ENCODE peak calls at places on chromosomes 13 and 19, in nine cellular contexts. R is astrocyte, X is neural progenitor cell, T is BE2C, G is IMR-90, Y is cardiac muscle cell, W is heart right ventricle, Q is lung, E is endothelial cell of umbilical vein. M is an unnamed sample.

GRCh38 chr19:32346901-32347300 is 1.5 kb downstream of the ZNF507 start:
- DNase-seq in E (no peak), Q (no peak), G (no peak), X (no peak), W (no peak), T (no peak), R (no peak), Y (no peak), M (no peak)

GRCh38 chr13:114021464-114022308 is 47.8 kb upstream of the C13orf46 start:
- DNase-seq in E (no peak), T (no peak), R (no peak), Y (no peak), X (no peak), G (no peak), W (no peak), Q (no peak), M (no peak)

GRCh38 chr13:110394371-110394841 is 87.3 kb downstream of the COL4A2 start:
- DNase-seq in G (peak; percentile 94), Y (no peak), X (no peak), R (peak; percentile 80), Q (no peak), T (no peak), E (no peak), W (no peak), M (no peak)

GRCh38 chr19:18672606-18673337 is 10.7 kb upstream of the CRTC1 start:
- DNase-seq in X (peak; percentile 37), R (peak; percentile 35), E (peak; percentile 65), W (no peak), Y (no peak), G (peak; percentile 50), Q (no peak), T (no peak), M (no peak)

GRCh38 chr13:62014299-62014698 is 598.6 kb upstream of the PCDH20 start:
- DNase-seq in R (no peak), W (no peak), X (no peak), E (peak; percentile 11), Y (peak; percentile 39), T (no peak), Q (no peak), G (peak; percentile 1), M (no peak)

GRCh38 chr13:102317593-102317992 is 84.3 kb downstream of the FGF14 start:
- DNase-seq in R (peak; percentile 44), X (no peak), T (peak; percentile 21), G (peak; percentile 8), E (no peak), W (peak; percentile 92), Y (peak; percentile 34), Q (peak; percentile 70), M (peak; percentile 59)

GRCh38 chr19:17645339-17645963 is 42.7 kb downstream of the UNC13A start:
- DNase-seq in W (no peak), Y (no peak), T (no peak), X (no peak), G (no peak), E (no peak), R (no peak), Q (no peak), M (no peak)

GRCh38 chr19:55493052-55493649 is 4.9 kb downstream of the SSC5D start:
- DNase-seq in E (no peak), T (no peak), R (peak; percentile 24), Y (no peak), G (peak; percentile 67), Q (no peak), X (no peak), W (peak; percentile 57), M (no peak)

GRCh38 chr19:57903298-57904174 is 12.9 kb downstream of the ZNF417 start:
- DNase-seq in T (no peak), G (peak; percentile 53), E (peak; percentile 19), Q (no peak), Y (peak; percentile 44), X (peak; percentile 33), W (no peak), R (peak; percentile 21), M (peak; percentile 3)

GRCh38 chr13:82259284-82259683 is 1623.0 kb downstream of the SLITRK1 start:
- DNase-seq in Y (no peak), T (no peak), G (no peak), W (no peak), E (no peak), Q (no peak), R (no peak), X (no peak), M (no peak)

GRCh38 chr13:75766636-75767035 is 130.5 kb downstream of the LMO7 start:
- DNase-seq in W (no peak), Y (no peak), G (no peak), Q (no peak), E (no peak), X (no peak), R (no peak), T (no peak), M (no peak)

GRCh38 chr13:53197424-53197823 is 168.8 kb downstream of the OLFM4 start:
- DNase-seq in R (no peak), X (no peak), Y (no peak), T (no peak), E (no peak), Q (no peak), W (no peak), G (no peak), M (no peak)

GRCh38 chr13:27053235-27053884 is 118.3 kb downstream of the USP12 start:
- DNase-seq in G (no peak), X (no peak), W (no peak), E (no peak), T (no peak), Y (no peak), R (no peak), Q (no peak), M (no peak)

GRCh38 chr19:58386166-58386575 is 898 bp upstream of the RPS5 start:
- DNase-seq in G (no peak), T (peak; percentile 28), E (no peak), W (no peak), X (no peak), R (no peak), Q (no peak), Y (no peak), M (no peak)

GRCh38 chr13:60226507-60226906 is 62.8 kb upstream of the DIAPH3 start:
- DNase-seq in T (peak; percentile 70), X (peak; percentile 69), Q (no peak), Y (peak; percentile 60), E (peak; percentile 9), G (peak; percentile 47), R (peak; percentile 2), W (no peak), M (peak; percentile 23)

GRCh38 chr13:65615506-65615905 is 1614.6 kb downstream of the PCDH9 start:
- DNase-seq in W (no peak), R (no peak), Q (no peak), X (no peak), Y (no peak), G (no peak), E (no peak), T (no peak), M (no peak)

GRCh38 chr13:97921146-97921776 is 32.2 kb upstream of the IPO5 start:
- DNase-seq in G (peak; percentile 12), Q (no peak), X (no peak), R (no peak), T (no peak), Y (no peak), W (no peak), E (no peak), M (no peak)
- H3K4me1 ChIP-seq in G (no peaks in the 10 kb centered on the region), Q (no peaks in the 10 kb centered on the region), X (no peaks in the 10 kb centered on the region), R (no peaks in the 10 kb centered on the region), T (no peaks in the 10 kb centered on the region), Y (no peaks in the 10 kb centered on the region), W (no peaks in the 10 kb centered on the region), E (no peaks in the 10 kb centered on the region), M (no peaks in the 10 kb centered on the region)

DNA sequence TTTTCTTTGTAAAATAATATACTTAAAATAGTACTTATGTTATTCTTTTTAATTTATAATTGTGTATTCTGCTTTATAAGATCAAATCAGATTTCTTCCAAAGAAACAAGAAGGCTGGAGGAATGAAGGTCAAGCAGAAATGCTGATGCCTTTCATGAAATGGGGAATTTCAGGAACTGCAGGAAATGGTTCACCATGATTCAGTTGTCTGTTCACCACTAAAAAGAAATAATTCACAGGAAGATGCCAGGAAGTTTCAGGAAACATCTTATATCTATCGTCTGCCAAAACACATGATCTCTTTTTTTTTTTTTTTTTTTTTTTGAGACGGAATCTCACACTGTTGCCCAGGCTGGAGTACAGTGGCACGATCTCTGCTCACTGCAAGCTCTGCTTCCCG is 15.7 kb upstream of the SCEL start:
- DNase-seq in Y (no peak), Q (no peak), W (no peak), R (peak; percentile 7), X (no peak), E (peak; percentile 50), G (no peak), T (no peak), M (no peak)
- TF ChIP-seq CTCF in Y (no peak), Q (no peak), W (no peak), R (no peak), X (no peak), E (no peak), G (no peak), T (no peak), M (no peak)

DNA sequence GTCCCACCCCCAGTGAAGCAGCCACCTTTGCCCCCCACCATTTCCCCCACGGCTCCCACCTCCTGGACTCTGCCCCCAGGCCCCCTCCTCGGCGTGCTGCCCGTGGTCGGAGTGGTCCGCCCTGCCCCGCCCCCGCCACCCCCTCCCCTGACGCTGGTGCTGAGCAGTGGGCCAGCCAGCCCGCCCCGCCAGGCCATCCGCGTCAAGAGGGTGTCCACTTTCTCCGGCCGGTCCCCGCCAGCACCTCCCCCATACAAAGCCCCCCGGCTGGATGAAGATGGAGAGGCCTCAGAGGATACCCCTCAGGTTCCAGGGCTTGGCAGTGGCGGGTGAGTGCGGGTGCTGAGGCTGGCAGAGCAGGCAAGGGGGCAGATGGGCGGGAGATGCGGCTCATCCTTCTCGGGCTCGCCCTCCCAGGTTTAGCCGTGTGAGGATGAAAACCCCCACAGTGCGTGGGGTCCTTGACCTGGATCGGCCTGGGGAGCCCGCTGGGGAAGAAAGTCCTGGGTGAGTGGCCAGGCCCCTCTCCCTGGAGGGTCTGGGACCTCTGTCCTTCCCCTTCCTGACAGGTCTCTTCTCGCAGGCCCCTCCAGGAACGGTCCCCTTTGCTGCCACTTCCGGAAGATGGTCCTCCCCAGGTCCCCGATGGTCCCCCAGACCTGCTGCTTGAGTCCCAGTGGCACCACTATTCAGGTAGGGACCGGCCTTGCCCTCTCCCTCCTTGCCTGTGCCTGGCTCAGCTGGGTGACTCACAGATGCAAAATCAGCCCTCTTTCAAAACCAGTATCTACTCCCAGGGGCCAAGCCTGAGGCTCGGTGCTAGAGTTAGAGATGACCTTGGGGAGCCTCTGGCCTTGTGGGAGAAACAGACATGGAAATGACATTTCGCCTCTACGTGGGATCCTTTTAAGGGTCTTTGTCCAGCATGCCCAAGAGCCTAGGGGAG is 8.8 kb downstream of the IGFLR1 start:
- DNase-seq in T (no peak), Y (no peak), E (no peak), W (no peak), R (no peak), G (no peak), Q (no peak), X (no peak), M (no peak)
- H3K36me3 ChIP-seq in T (peaks cover 90% of the 10 kb centered on the region), Y (peaks cover 42% of the 10 kb centered on the region), E (peaks cover 13% of the 10 kb centered on the region), W (peaks cover 9% of the 10 kb centered on the region), R (peaks cover 23% of the 10 kb centered on the region), G (peaks cover 90% of the 10 kb centered on the region), Q (peaks cover 82% of the 10 kb centered on the region), X (no peaks in the 10 kb centered on the region), M (peaks cover 21% of the 10 kb centered on the region)

DNA sequence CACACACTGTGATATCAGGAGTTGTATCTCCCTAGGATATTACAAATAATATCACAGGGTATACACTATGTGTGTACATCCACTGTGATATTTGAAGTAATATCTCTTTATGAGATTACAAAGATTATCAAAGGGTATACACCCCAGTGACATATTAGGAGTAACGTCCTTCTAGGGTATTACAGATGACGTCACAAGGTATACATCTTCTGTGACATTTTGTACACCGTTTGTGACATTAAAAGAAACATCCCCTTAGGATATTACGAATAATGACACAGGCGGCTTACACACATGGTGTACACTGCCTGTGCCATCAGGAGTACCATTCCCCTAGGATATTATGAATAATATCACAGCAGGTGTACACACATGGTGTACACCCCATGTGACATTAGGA is 13.4 kb upstream of the RGCC start:
- DNase-seq in G (no peak), Q (no peak), Y (no peak), T (no peak), E (no peak), R (no peak), X (no peak), W (no peak), M (no peak)
- H3K4me1 ChIP-seq in G (no peaks in the 10 kb centered on the region), Q (no peaks in the 10 kb centered on the region), Y (no peaks in the 10 kb centered on the region), T (no peaks in the 10 kb centered on the region), E (no peaks in the 10 kb centered on the region), R (no peaks in the 10 kb centered on the region), X (no peaks in the 10 kb centered on the region), W (no peaks in the 10 kb centered on the region), M (no peaks in the 10 kb centered on the region)

M was measured in mucosa of descending colon.